ENCODE peak calls at places on chromosomes 12 and 14, in five cellular contexts. B, T, V, E and N are unnamed samples.

GRCh38 chr14:54312166-54312801 is 84.5 kb upstream of the CDKN3 start:
- DNase-seq in B (no peak), T (peak; percentile 98), V (no peak), E (no peak), N (no peak)

GRCh38 chr12:52865090-52865944 is 16.5 kb upstream of the KRT78 start:
- DNase-seq in B (peak; percentile 86), T (peak; percentile 81), V (peak; percentile 80), E (peak; percentile 81), N (peak; percentile 79)

GRCh38 chr12:95942532-95943230 is at the start of gene CCDC38:
- DNase-seq in B (peak; percentile 95), T (peak; percentile 88), V (peak; percentile 86), E (peak; percentile 90), N (peak; percentile 84)

GRCh38 chr14:72420749-72421452 is 473.0 kb downstream of the DPF3 start:
- DNase-seq in B (peak; percentile 75), T (peak; percentile 75), V (peak; percentile 85), E (peak; percentile 65), N (peak; percentile 80)

GRCh38 chr14:37197421-37198272 is at the start of gene MIPOL1:
- DNase-seq in B (peak; percentile 84), T (peak; percentile 88), V (peak; percentile 95), E (peak; percentile 89), N (peak; percentile 81)

GRCh38 chr12:20628999-20629398 is 66.1 kb upstream of the SLCO1C1 start:
- DNase-seq in B (no peak), T (no peak), V (no peak), E (no peak), N (no peak)

GRCh38 chr12:38664661-38665269 is 240.6 kb downstream of the CPNE8 start:
- DNase-seq in B (peak; percentile 67), T (no peak), V (no peak), E (no peak), N (peak; percentile 25)

GRCh38 chr12:7915911-7916403 is 20.0 kb downstream of the SLC2A3 start:
- DNase-seq in B (no peak), T (no peak), V (no peak), E (no peak), N (no peak)

GRCh38 chr12:19689801-19690472 is 250.6 kb downstream of the AEBP2 start:
- DNase-seq in B (no peak), T (no peak), V (no peak), E (peak; percentile 36), N (no peak)

GRCh38 chr12:79555006-79555925 is 135.5 kb downstream of the PAWR start:
- DNase-seq in B (peak; percentile 20), T (peak; percentile 66), V (no peak), E (peak; percentile 27), N (no peak)

GRCh38 chr14:99568567-99569560 is 35.1 kb downstream of the CCDC85C start:
- DNase-seq in B (no peak), T (peak; percentile 43), V (peak; percentile 79), E (peak; percentile 51), N (no peak)

GRCh38 chr14:91614187-91614586 is 104.1 kb upstream of the PPP4R3A start:
- DNase-seq in B (no peak), T (peak; percentile 1), V (no peak), E (no peak), N (no peak)

GRCh38 chr12:41967668-41968649 is 176.7 kb downstream of the GXYLT1 start:
- DNase-seq in B (peak; percentile 98), T (no peak), V (no peak), E (no peak), N (no peak)

GRCh38 chr14:23550827-23551265 is 719 bp downstream of the ZFHX2 start:
- DNase-seq in B (peak; percentile 58), T (peak; percentile 36), V (no peak), E (no peak), N (no peak)

GRCh38 chr12:9039397-9039977 is 50.1 kb downstream of the KLRG1 start:
- DNase-seq in B (peak; percentile 82), T (peak; percentile 64), V (no peak), E (peak; percentile 65), N (no peak)

GRCh38 chr12:109921982-109922381 is 21.9 kb downstream of the TCHP start:
- DNase-seq in B (no peak), T (no peak), V (no peak), E (no peak), N (no peak)

GRCh38 chr12:118371354-118372282 is 1.1 kb downstream of the TAOK3 start:
- DNase-seq in B (peak; percentile 54), T (peak; percentile 53), V (peak; percentile 66), E (no peak), N (peak; percentile 38)

GRCh38 chr12:120367924-120368788 is 808 bp downstream of the MSI1 start:
- DNase-seq in B (peak; percentile 74), T (no peak), V (no peak), E (no peak), N (no peak)

GRCh38 chr12:96234591-96235496 is 40.7 kb downstream of the ELK3 start:
- DNase-seq in B (no peak), T (no peak), V (peak; percentile 47), E (no peak), N (no peak)

GRCh38 chr12:22518067-22518719 is 26.1 kb downstream of the C2CD5 start:
- DNase-seq in B (no peak), T (no peak), V (no peak), E (peak; percentile 28), N (peak; percentile 32)

GRCh38 chr12:69999561-69999960 is 174.5 kb downstream of the MYRFL start:
- DNase-seq in B (no peak), T (no peak), V (no peak), E (no peak), N (no peak)

GRCh38 chr12:113261847-113262470 is 40.7 kb downstream of the TPCN1 start:
- DNase-seq in B (no peak), T (no peak), V (peak; percentile 5), E (no peak), N (no peak)

GRCh38 chr14:33273978-33274377 is 335.3 kb downstream of the NPAS3 start:
- DNase-seq in B (no peak), T (no peak), V (no peak), E (no peak), N (no peak)